ENCODE peak calls at places on chromosomes 5 and 9, in ten cellular contexts. G, R, T, M, F, U, Y, A, Q and L are unnamed samples.

GRCh38 chr5:31934156-31934555 is 240.0 kb downstream of the GOLPH3 start:
- DNase-seq in G (no peak), R (no peak), T (no peak), M (no peak), F (no peak), U (no peak), Y (no peak), A (no peak), Q (no peak), L (no peak)

GRCh38 chr5:172530406-172530805 is 76.1 kb upstream of the SH3PXD2B start:
- DNase-seq in G (no peak), R (no peak), T (no peak), M (no peak), F (no peak), U (no peak), Y (no peak), A (no peak), Q (no peak), L (no peak)

GRCh38 chr5:11110128-11110527 is 349.1 kb upstream of the DAP start:
- DNase-seq in G (no peak), R (no peak), T (no peak), M (no peak), F (no peak), U (no peak), Y (no peak), A (no peak), Q (no peak), L (no peak)

GRCh38 chr9:73738741-73739530 is 587.3 kb downstream of the ANXA1 start:
- DNase-seq in G (peak), R (no peak), T (no peak), M (peak), F (no peak), U (no peak), Y (no peak), A (no peak), Q (no peak), L (no peak)

GRCh38 chr9:14352549-14352948 is 38.6 kb upstream of the NFIB start:
- DNase-seq in G (no peak), R (no peak), T (no peak), M (no peak), F (no peak), U (no peak), Y (no peak), A (no peak), Q (no peak), L (no peak)

GRCh38 chr5:96807099-96807654 is 568 bp downstream of the ERAP1 start:
- DNase-seq in G (no peak), R (peak), T (peak), M (peak), F (peak), U (peak), Y (peak), A (peak), Q (peak), L (peak)

GRCh38 chr5:14184082-14184481 is 40.9 kb downstream of the TRIO start:
- DNase-seq in G (no peak), R (no peak), T (no peak), M (peak), F (no peak), U (no peak), Y (no peak), A (no peak), Q (no peak), L (no peak)

GRCh38 chr5:108924457-108924961 is 176.8 kb downstream of the FER start:
- DNase-seq in G (no peak), R (peak), T (no peak), M (no peak), F (no peak), U (no peak), Y (no peak), A (no peak), Q (no peak), L (no peak)

GRCh38 chr5:111126896-111127295 is 34.7 kb downstream of the WDR36 start:
- DNase-seq in G (no peak), R (no peak), T (no peak), M (no peak), F (no peak), U (no peak), Y (no peak), A (no peak), Q (no peak), L (no peak)

DNA sequence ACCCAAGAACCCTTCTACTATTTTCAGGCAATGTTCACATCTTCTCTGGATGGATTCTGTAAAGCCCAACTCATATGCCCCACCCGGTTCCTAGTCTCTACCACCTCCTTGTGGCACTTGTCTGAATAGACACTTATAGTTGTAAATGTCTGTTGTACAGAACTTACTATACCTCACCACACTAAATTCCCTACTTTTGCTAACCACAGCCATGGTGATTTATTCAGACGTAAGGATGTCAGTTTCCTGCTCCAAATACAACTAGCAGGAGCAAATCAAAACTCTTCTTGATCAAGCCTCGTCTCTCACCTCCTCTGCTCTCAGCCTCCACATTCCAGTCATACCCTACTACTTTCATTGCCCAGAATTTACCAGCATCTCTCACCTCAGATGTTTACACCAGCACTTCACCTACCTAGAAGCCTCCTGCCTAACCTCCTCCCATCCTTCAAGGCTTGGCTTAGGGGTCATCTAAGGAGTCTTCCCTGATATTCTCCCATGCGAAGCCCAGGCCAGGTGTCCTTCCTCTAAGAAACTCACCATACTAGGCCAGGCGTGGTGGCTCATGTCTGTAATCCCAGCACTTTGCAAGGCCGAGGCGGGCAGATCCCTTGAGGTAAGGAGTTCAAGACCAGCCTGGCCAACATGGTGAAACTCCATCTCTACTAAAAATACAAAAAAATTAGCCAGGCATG is 75.5 kb downstream of the MAPKAP1 start:
- DNase-seq in G (no peak), R (peak), T (peak), M (peak), F (no peak), U (peak), Y (peak), A (peak), Q (no peak), L (no peak)
- TF ChIP-seq CTCF in G (peak), R (peak), T (peak), M (peak), F (peak), U (peak), Y (peak), A (peak), Q (peak), L (peak)

DNA sequence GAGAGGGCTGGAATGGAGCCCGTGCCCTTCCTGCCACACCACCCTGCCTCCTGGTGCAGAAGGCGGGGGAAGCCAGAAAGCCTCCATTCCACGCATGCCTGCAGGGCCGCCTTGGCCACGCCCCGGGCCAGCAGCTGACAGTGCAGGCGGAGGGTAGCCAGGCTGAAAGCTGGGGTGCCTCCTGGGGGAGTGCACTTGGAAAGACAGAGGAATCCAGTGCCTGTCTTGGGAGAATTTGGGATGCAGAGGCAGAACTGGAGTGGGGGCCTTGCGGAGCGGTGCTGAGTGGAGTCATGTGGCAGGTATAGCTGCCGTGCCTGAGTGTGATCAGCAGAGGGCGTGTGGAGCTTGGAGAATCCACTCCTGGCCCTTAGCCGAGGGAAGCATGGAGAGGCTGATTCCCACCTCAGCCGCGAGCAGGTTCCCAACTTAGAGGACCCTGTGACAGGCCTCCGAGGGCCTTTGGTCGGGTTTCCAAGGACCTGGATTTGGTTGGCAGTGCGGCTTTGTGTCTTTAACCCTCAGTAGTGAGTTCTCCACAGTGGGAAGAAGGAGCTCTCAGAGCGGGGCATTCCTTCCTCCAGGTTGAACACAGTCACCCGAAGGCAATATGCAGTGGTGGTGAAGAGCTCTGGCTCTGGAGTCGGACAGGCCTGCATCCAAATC is 9.1 kb upstream of the URM1 start:
- DNase-seq in G (peak), R (peak), T (peak), M (peak), F (peak), U (peak), Y (peak), A (peak), Q (peak), L (no peak)
- TF ChIP-seq CTCF in G (peak), R (peak), T (peak), M (peak), F (peak), U (peak), Y (peak), A (peak), Q (peak), L (peak)

DNA sequence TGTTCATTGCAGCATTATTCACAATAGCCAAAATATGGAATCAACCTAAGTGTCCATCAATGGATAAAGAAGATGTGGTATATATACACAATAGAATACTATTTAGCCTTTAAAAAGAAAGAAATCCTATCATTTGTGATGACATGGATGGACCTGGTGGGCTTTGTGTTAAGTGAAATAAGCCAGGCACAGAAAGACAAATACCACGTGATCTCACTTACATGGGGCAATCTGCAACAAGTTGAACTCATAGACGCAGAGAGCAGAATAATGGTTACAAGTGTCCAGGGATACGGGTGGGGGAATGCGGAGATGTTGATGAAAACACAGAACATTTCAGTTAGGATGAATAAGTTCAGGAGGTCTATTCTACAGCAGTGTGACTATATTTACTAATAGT is 66.4 kb upstream of the ALDH1B1 start:
- DNase-seq in G (no peak), R (no peak), T (no peak), M (no peak), F (no peak), U (no peak), Y (no peak), A (no peak), Q (no peak), L (no peak)
- TF ChIP-seq CTCF in G (no peak), R (no peak), T (no peak), M (no peak), F (no peak), U (no peak), Y (no peak), A (no peak), Q (no peak), L (no peak)

DNA sequence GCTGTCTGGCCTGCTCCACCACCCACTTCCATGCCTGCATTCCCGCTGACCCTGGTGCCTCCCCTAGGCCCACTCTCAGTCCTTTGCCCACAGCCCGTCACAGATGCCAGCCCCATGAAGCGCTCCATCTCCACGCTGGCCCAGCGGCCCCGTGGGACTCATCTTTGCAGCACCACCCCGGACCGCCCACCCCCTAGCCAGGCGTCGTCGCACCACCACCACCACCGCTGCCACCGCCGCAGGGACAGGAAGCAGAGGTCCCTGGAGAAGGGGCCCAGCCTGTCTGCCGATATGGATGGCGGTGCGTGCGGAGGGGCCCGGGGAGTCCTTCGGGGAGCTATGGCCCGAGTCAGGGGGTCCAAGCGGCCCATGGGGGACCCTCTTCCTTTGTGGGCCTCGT is 242.5 kb downstream of the CACNA1B start:
- DNase-seq in G (no peak), R (no peak), T (no peak), M (no peak), F (no peak), U (no peak), Y (no peak), A (no peak), Q (no peak), L (peak)
- TF ChIP-seq CTCF in G (no peak), R (no peak), T (no peak), M (no peak), F (no peak), U (no peak), Y (no peak), A (no peak), Q (no peak), L (no peak)

GRCh38 chr5:176387384-176387925 is 943 bp downstream of the NOP16 start:
- DNase-seq in G (no peak), R (no peak), T (no peak), M (peak), F (no peak), U (no peak), Y (no peak), A (no peak), Q (no peak), L (no peak)
- TF ChIP-seq CTCF in G (no peak), R (no peak), T (no peak), M (peak), F (no peak), U (no peak), Y (no peak), A (no peak), Q (no peak), L (no peak)

GRCh38 chr5:115377468-115378217 is 81.2 kb upstream of the CCDC112 start:
- DNase-seq in G (peak), R (peak), T (peak), M (peak), F (no peak), U (peak), Y (no peak), A (no peak), Q (no peak), L (no peak)
- TF ChIP-seq CTCF in G (peak), R (peak), T (no peak), M (peak), F (peak), U (peak), Y (peak), A (no peak), Q (peak), L (peak)

GRCh38 chr5:57889558-57889957 is 406.9 kb upstream of the ACTBL2 start:
- DNase-seq in G (peak), R (peak), T (peak), M (peak), F (no peak), U (peak), Y (peak), A (peak), Q (no peak), L (no peak)
- TF ChIP-seq CTCF in G (peak), R (peak), T (peak), M (peak), F (peak), U (peak), Y (peak), A (no peak), Q (no peak), L (peak)